ENCODE peak calls at places on chromosomes 2 and 18, in six cellular contexts. E is NCI-H1105, T is substantia nigra, Y is amygdala, L is HS-27A, G is T1000. X is an unnamed sample.

GRCh38 chr18:50158866-50159653 is 35.9 kb downstream of the MYO5B start:
- DNase-seq in G (no peak), T (no peak), E (peak; percentile 91), L (no peak), Y (no peak), X (peak; percentile 59)

GRCh38 chr18:24086082-24086481 is 52.8 kb upstream of the CABYR start:
- DNase-seq in Y (no peak), T (no peak), G (no peak), L (no peak), E (no peak), X (peak; percentile 86)

GRCh38 chr2:68733365-68733764 is 1.2 kb upstream of the ARHGAP25 start:
- DNase-seq in T (no peak), E (no peak), G (no peak), Y (no peak), L (no peak), X (no peak)

GRCh38 chr2:239234826-239235175 is 166.0 kb downstream of the HDAC4 start:
- DNase-seq in G (no peak), T (no peak), Y (no peak), E (no peak), L (no peak), X (no peak)

GRCh38 chr18:711693-712400 is 583 bp downstream of the ENOSF1 start:
- DNase-seq in Y (peak; percentile 59), E (no peak), L (peak; percentile 30), T (peak; percentile 55), G (no peak), X (peak; percentile 48)

GRCh38 chr2:215606219-215606618 is 170.4 kb upstream of the FN1 start:
- DNase-seq in G (no peak), L (no peak), Y (no peak), T (no peak), E (no peak), X (no peak)

GRCh38 chr18:24071029-24071428 is 56.5 kb downstream of the TTC39C start:
- DNase-seq in Y (no peak), G (no peak), E (no peak), L (no peak), T (no peak), X (peak; percentile 48)

GRCh38 chr2:80548469-80548868 is 243.9 kb upstream of the LRRTM1 start:
- DNase-seq in E (peak; percentile 17), L (no peak), G (no peak), Y (no peak), T (peak; percentile 50), X (no peak)

GRCh38 chr18:60935046-60935445 is 398.2 kb upstream of the CDH20 start:
- DNase-seq in Y (no peak), G (no peak), L (no peak), T (no peak), E (no peak), X (no peak)

GRCh38 chr18:13320133-13320532 is 101.6 kb downstream of the LDLRAD4 start:
- DNase-seq in L (no peak), Y (no peak), E (no peak), G (no peak), T (no peak), X (no peak)

GRCh38 chr18:36283448-36283847 is 14.1 kb upstream of the FHOD3 start:
- DNase-seq in T (no peak), E (no peak), L (no peak), Y (no peak), G (no peak), X (no peak)